ENCODE peak calls at places on chromosome 6, in seven cellular contexts. I is H9, E is IMR-90, L is mesendoderm, R is neuronal stem cell, Y is mesenchymal stem cell, P is H1. H is an unnamed sample.

GRCh38 chr6:137399949-137400443 is 94.2 kb downstream of the OLIG3 start:
- DNase-seq in I (peak; percentile 44), E (no peak), L (no peak), R (no peak), Y (no peak), P (no peak), H (no peak)

GRCh38 chr6:41957117-41957516 is 15.5 kb upstream of the CCND3 start:
- DNase-seq in I (no peak), E (no peak), L (no peak), R (no peak), Y (no peak), P (no peak), H (peak; percentile 78)

GRCh38 chr6:153944197-153944596 is 94.8 kb upstream of the OPRM1 start:
- DNase-seq in I (no peak), E (no peak), L (no peak), R (no peak), Y (no peak), P (no peak), H (no peak)

GRCh38 chr6:54291738-54292137 is 16.5 kb upstream of the TINAG start:
- DNase-seq in I (no peak), E (peak; percentile 66), L (peak; percentile 73), R (no peak), Y (peak; percentile 76), P (no peak), H (no peak)

GRCh38 chr6:44712353-44713147 is 325.0 kb downstream of the CDC5L start:
- DNase-seq in I (no peak), E (no peak), L (peak; percentile 21), R (no peak), Y (no peak), P (no peak), H (no peak)

GRCh38 chr6:21486115-21486514 is 107.4 kb upstream of the SOX4 start:
- DNase-seq in I (no peak), E (no peak), L (no peak), R (no peak), Y (no peak), P (no peak), H (no peak)

GRCh38 chr6:31086788-31087440 is 25.5 kb downstream of the C6orf15 start:
- DNase-seq in I (no peak), E (peak; percentile 84), L (peak; percentile 38), R (no peak), Y (peak; percentile 80), P (no peak), H (peak; percentile 87)

GRCh38 chr6:20096506-20096905 is 115.8 kb downstream of the MBOAT1 start:
- DNase-seq in I (no peak), E (no peak), L (no peak), R (no peak), Y (no peak), P (no peak), H (no peak)

GRCh38 chr6:89281779-89282246 is 33.3 kb downstream of the GABRR2 start:
- DNase-seq in I (peak; percentile 82), E (peak; percentile 42), L (peak; percentile 87), R (peak; percentile 20), Y (peak; percentile 22), P (peak; percentile 49), H (peak; percentile 23)

GRCh38 chr6:148317739-148318138 is 24.9 kb upstream of the SASH1 start:
- DNase-seq in I (no peak), E (no peak), L (no peak), R (no peak), Y (no peak), P (no peak), H (no peak)

GRCh38 chr6:119278625-119279024 is 70.9 kb downstream of the MAN1A1 start:
- DNase-seq in I (no peak), E (no peak), L (peak; percentile 26), R (no peak), Y (no peak), P (no peak), H (no peak)

GRCh38 chr6:150395388-150396009 is 26.7 kb downstream of the IYD start:
- DNase-seq in I (peak; percentile 82), E (peak; percentile 51), L (peak; percentile 82), R (peak; percentile 48), Y (peak; percentile 50), P (peak; percentile 51), H (peak; percentile 95)

GRCh38 chr6:27814665-27815424 is 97.4 kb downstream of the OR2B2 start:
- DNase-seq in I (peak; percentile 87), E (peak; percentile 98), L (peak; percentile 99), R (peak; percentile 91), Y (peak; percentile 81), P (peak; percentile 85), H (peak; percentile 82)
- H3K27ac ChIP-seq in I (peak overlapping the region; percentile 95), E (peak overlapping the region; percentile 55), L (peak overlapping the region; percentile 49), R (peak overlapping the region; percentile 99), Y (no peak overlapping the region), P (peak overlapping the region; percentile 81), H (peak overlapping the region; percentile 63)

DNA sequence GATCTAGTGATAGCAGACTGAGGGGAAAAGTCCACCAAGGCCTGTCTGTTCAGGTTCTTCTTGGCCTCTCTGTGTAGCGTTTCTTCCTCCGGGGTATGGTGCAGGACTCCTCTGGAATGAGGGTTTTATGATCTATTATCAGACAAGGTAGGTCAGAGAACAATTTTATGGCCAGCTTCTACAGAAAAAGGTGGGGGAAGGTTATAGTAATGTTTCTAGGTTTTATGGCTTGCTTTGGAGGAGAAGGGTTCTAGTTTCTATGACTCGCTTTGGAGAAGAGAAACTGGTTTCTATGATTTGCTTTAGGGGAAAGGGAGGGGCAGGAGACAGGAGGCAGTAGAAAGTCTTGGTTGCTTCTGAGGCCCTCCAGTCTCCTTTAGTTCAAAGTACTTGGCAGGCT is 144.8 kb upstream of the LAMA2 start:
- DNase-seq in I (no peak), E (no peak), L (no peak), R (no peak), Y (no peak), P (no peak), H (no peak)
- H3K23ac ChIP-seq in I (no peak overlapping the region), E (no peak overlapping the region), L (no peak overlapping the region), R (no peak overlapping the region), Y (no peak overlapping the region), P (no peak overlapping the region), H (no peak overlapping the region)

DNA sequence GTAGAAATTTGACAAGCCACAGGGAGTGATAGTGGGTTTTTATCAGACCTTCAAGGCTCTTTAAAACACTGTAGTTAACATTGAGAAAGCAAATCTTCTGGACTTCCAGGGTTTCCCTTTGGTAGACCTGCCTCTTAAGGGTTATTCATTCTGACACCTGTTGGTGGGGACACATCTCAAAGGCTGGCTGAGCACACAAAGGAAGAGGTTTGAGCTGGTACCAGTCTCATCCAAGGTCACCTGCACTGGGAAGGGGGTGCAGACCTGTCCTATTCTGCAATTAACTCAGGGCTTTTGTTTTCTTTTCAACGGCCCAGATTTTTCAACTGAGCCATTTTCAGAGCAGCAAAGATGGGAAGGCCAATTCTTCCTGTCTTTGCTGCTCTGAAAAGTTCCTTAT is 45.6 kb downstream of the EDN1 start:
- DNase-seq in I (no peak), E (no peak), L (no peak), R (no peak), Y (no peak), P (no peak), H (no peak)
- H3K27ac ChIP-seq in I (no peak overlapping the region), E (no peak overlapping the region), L (no peak overlapping the region), R (no peak overlapping the region), Y (peak overlapping the region; percentile 56), P (no peak overlapping the region), H (no peak overlapping the region)

DNA sequence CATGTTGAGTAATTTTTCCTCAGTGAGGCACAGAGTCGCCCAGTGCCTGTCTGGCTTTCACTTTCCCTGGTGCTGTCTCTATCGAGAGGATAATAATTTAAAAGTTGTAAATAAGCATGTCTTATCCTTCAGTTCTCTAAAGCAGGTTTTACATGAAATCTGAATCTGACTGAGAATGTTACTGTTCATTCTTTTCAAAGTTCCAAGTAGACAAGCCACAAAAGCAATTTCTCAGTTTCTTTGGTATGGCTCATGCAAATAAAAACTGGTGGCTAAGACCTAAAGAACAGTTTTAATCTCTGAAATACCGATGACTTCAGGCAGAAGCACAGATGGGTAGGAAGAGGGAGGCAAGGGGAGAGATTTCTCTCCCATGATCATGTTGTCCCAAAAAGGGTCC is 87.6 kb upstream of the GCM1 start:
- DNase-seq in I (no peak), E (no peak), L (no peak), R (no peak), Y (no peak), P (no peak), H (no peak)
- H3K23ac ChIP-seq in I (no peak overlapping the region), E (no peak overlapping the region), L (no peak overlapping the region), R (no peak overlapping the region), Y (no peak overlapping the region), P (no peak overlapping the region), H (no peak overlapping the region)